ENCODE peak calls at places on chromosomes 2 and 18, in nine cellular contexts. One of them, this sample, is unnamed.

GRCh38 chr18:34870916-34871315 is 160.8 kb downstream of the DTNA start:
- DNase-seq in heart left ventricle: no peak
- DNase-seq in heart right ventricle: no peak
- DNase-seq in kidney epithelial cell: no peak
- DNase-seq in WERI-Rb-1: peak; percentile 16
- DNase-seq in tibial nerve: no peak
- DNase-seq in GM23338: no peak
- DNase-seq in upper lobe of right lung: no peak
- DNase-seq in transverse colon: no peak
- DNase-seq in this sample: no peak

GRCh38 chr2:39128919-39129391 is 8.1 kb upstream of the SOS1 start:
- DNase-seq in heart right ventricle: no peak
- DNase-seq in heart left ventricle: no peak
- DNase-seq in WERI-Rb-1: no peak
- DNase-seq in transverse colon: peak; percentile 42
- DNase-seq in kidney epithelial cell: no peak
- DNase-seq in upper lobe of right lung: no peak
- DNase-seq in GM23338: no peak
- DNase-seq in tibial nerve: no peak
- DNase-seq in this sample: no peak

GRCh38 chr2:235088608-235089020 is 136.8 kb downstream of the SH3BP4 start:
- DNase-seq in tibial nerve: no peak
- DNase-seq in WERI-Rb-1: no peak
- DNase-seq in transverse colon: no peak
- DNase-seq in kidney epithelial cell: no peak
- DNase-seq in heart right ventricle: no peak
- DNase-seq in heart left ventricle: no peak
- DNase-seq in GM23338: no peak
- DNase-seq in upper lobe of right lung: no peak
- DNase-seq in this sample: no peak

GRCh38 chr2:199273043-199273647 is 184.6 kb downstream of the SATB2 start:
- DNase-seq in kidney epithelial cell: no peak
- DNase-seq in GM23338: no peak
- DNase-seq in tibial nerve: no peak
- DNase-seq in WERI-Rb-1: no peak
- DNase-seq in heart left ventricle: no peak
- DNase-seq in transverse colon: no peak
- DNase-seq in heart right ventricle: no peak
- DNase-seq in upper lobe of right lung: no peak
- DNase-seq in this sample: no peak

GRCh38 chr18:67211646-67212045 is 304.9 kb downstream of the DSEL start:
- DNase-seq in heart left ventricle: no peak
- DNase-seq in transverse colon: no peak
- DNase-seq in kidney epithelial cell: no peak
- DNase-seq in heart right ventricle: no peak
- DNase-seq in upper lobe of right lung: no peak
- DNase-seq in GM23338: no peak
- DNase-seq in WERI-Rb-1: no peak
- DNase-seq in tibial nerve: no peak
- DNase-seq in this sample: no peak

GRCh38 chr2:215522237-215522636 is 86.4 kb upstream of the FN1 start:
- DNase-seq in heart left ventricle: no peak
- DNase-seq in heart right ventricle: no peak
- DNase-seq in transverse colon: no peak
- DNase-seq in tibial nerve: no peak
- DNase-seq in WERI-Rb-1: no peak
- DNase-seq in upper lobe of right lung: no peak
- DNase-seq in kidney epithelial cell: no peak
- DNase-seq in GM23338: no peak
- DNase-seq in this sample: no peak

GRCh38 chr2:97770450-97770849 is 57.1 kb downstream of the ZAP70 start:
- DNase-seq in GM23338: peak; percentile 75
- DNase-seq in heart right ventricle: no peak
- DNase-seq in tibial nerve: no peak
- DNase-seq in heart left ventricle: no peak
- DNase-seq in WERI-Rb-1: no peak
- DNase-seq in transverse colon: no peak
- DNase-seq in upper lobe of right lung: no peak
- DNase-seq in kidney epithelial cell: no peak
- DNase-seq in this sample: no peak

GRCh38 chr2:98436734-98437133 is 7.9 kb upstream of the INPP4A start:
- DNase-seq in upper lobe of right lung: no peak
- DNase-seq in WERI-Rb-1: no peak
- DNase-seq in kidney epithelial cell: no peak
- DNase-seq in GM23338: peak; percentile 70
- DNase-seq in heart left ventricle: no peak
- DNase-seq in tibial nerve: no peak
- DNase-seq in transverse colon: no peak
- DNase-seq in heart right ventricle: peak; percentile 65
- DNase-seq in this sample: no peak

GRCh38 chr2:10490806-10491291 is 42.7 kb upstream of the ODC1 start:
- DNase-seq in transverse colon: peak; percentile 75
- DNase-seq in tibial nerve: no peak
- DNase-seq in kidney epithelial cell: no peak
- DNase-seq in upper lobe of right lung: no peak
- DNase-seq in GM23338: no peak
- DNase-seq in heart left ventricle: no peak
- DNase-seq in heart right ventricle: no peak
- DNase-seq in WERI-Rb-1: no peak
- DNase-seq in this sample: no peak

GRCh38 chr2:32061973-32062861 is 1.1 kb upstream of the SPAST start:
- DNase-seq in WERI-Rb-1: peak; percentile 18
- DNase-seq in heart left ventricle: no peak
- DNase-seq in transverse colon: peak; percentile 39
- DNase-seq in heart right ventricle: peak; percentile 74
- DNase-seq in upper lobe of right lung: no peak
- DNase-seq in GM23338: peak; percentile 76
- DNase-seq in kidney epithelial cell: no peak
- DNase-seq in tibial nerve: peak; percentile 25
- DNase-seq in this sample: peak; percentile 41

GRCh38 chr18:26532367-26533340 is 15.7 kb downstream of the KCTD1 start:
- DNase-seq in heart left ventricle: no peak
- DNase-seq in WERI-Rb-1: no peak
- DNase-seq in GM23338: peak; percentile 44
- DNase-seq in kidney epithelial cell: no peak
- DNase-seq in heart right ventricle: no peak
- DNase-seq in upper lobe of right lung: no peak
- DNase-seq in tibial nerve: no peak
- DNase-seq in transverse colon: no peak
- DNase-seq in this sample: no peak

GRCh38 chr2:3547915-3548314 is 10.2 kb downstream of the RNASEH1 start:
- DNase-seq in transverse colon: no peak
- DNase-seq in GM23338: no peak
- DNase-seq in tibial nerve: no peak
- DNase-seq in kidney epithelial cell: no peak
- DNase-seq in upper lobe of right lung: no peak
- DNase-seq in WERI-Rb-1: no peak
- DNase-seq in heart right ventricle: no peak
- DNase-seq in heart left ventricle: no peak
- DNase-seq in this sample: no peak

GRCh38 chr2:42223067-42223636 is 54.0 kb downstream of the EML4 start:
- DNase-seq in WERI-Rb-1: no peak
- DNase-seq in GM23338: no peak
- DNase-seq in tibial nerve: no peak
- DNase-seq in kidney epithelial cell: no peak
- DNase-seq in heart left ventricle: no peak
- DNase-seq in heart right ventricle: no peak
- DNase-seq in upper lobe of right lung: no peak
- DNase-seq in transverse colon: no peak
- DNase-seq in this sample: no peak

GRCh38 chr2:55862673-55863390 is 60.8 kb downstream of the EFEMP1 start:
- DNase-seq in tibial nerve: peak; percentile 21
- DNase-seq in kidney epithelial cell: peak; percentile 99
- DNase-seq in GM23338: no peak
- DNase-seq in heart left ventricle: no peak
- DNase-seq in WERI-Rb-1: no peak
- DNase-seq in transverse colon: no peak
- DNase-seq in heart right ventricle: peak; percentile 28
- DNase-seq in upper lobe of right lung: no peak
- DNase-seq in this sample: peak; percentile 56

GRCh38 chr2:178436662-178437061 is 14.3 kb downstream of the PRKRA start:
- DNase-seq in GM23338: no peak
- DNase-seq in upper lobe of right lung: no peak
- DNase-seq in transverse colon: no peak
- DNase-seq in heart left ventricle: no peak
- DNase-seq in kidney epithelial cell: no peak
- DNase-seq in tibial nerve: no peak
- DNase-seq in WERI-Rb-1: no peak
- DNase-seq in heart right ventricle: no peak
- DNase-seq in this sample: no peak
- H3K36me3 ChIP-seq in GM23338: peaks cover 61% of the 10 kb centered on the region
- H3K36me3 ChIP-seq in upper lobe of right lung: peaks cover 98% of the 10 kb centered on the region
- H3K36me3 ChIP-seq in transverse colon: peaks cover 74% of the 10 kb centered on the region
- H3K36me3 ChIP-seq in heart left ventricle: peaks cover 99% of the 10 kb centered on the region
- H3K36me3 ChIP-seq in kidney epithelial cell: peaks cover 3% of the 10 kb centered on the region
- H3K36me3 ChIP-seq in tibial nerve: peaks cover 10% of the 10 kb centered on the region
- H3K36me3 ChIP-seq in WERI-Rb-1: peaks cover 93% of the 10 kb centered on the region
- H3K36me3 ChIP-seq in heart right ventricle: peaks cover 97% of the 10 kb centered on the region
- H3K36me3 ChIP-seq in this sample: no peaks in the 10 kb centered on the region

GRCh38 chr2:71455011-71455740 is 1.8 kb downstream of the DYSF start:
- DNase-seq in upper lobe of right lung: no peak
- DNase-seq in heart right ventricle: no peak
- DNase-seq in WERI-Rb-1: no peak
- DNase-seq in transverse colon: no peak
- DNase-seq in kidney epithelial cell: no peak
- DNase-seq in heart left ventricle: no peak
- DNase-seq in GM23338: peak; percentile 46
- DNase-seq in tibial nerve: no peak
- DNase-seq in this sample: no peak

GRCh38 chr2:71454221-71455010 is 1.1 kb downstream of the DYSF start:
- DNase-seq in WERI-Rb-1: no peak
- DNase-seq in upper lobe of right lung: no peak
- DNase-seq in kidney epithelial cell: no peak
- DNase-seq in heart left ventricle: peak; percentile 78
- DNase-seq in GM23338: peak; percentile 73
- DNase-seq in heart right ventricle: peak; percentile 73
- DNase-seq in tibial nerve: no peak
- DNase-seq in transverse colon: no peak
- DNase-seq in this sample: no peak

GRCh38 chr2:71453404-71454220 is at the start of gene DYSF:
- DNase-seq in heart right ventricle: peak; percentile 74
- DNase-seq in heart left ventricle: peak; percentile 87
- DNase-seq in upper lobe of right lung: peak; percentile 77
- DNase-seq in tibial nerve: no peak
- DNase-seq in kidney epithelial cell: no peak
- DNase-seq in GM23338: peak; percentile 85
- DNase-seq in transverse colon: peak; percentile 20
- DNase-seq in WERI-Rb-1: no peak
- DNase-seq in this sample: no peak

GRCh38 chr2:71451695-71452094 is 1.7 kb upstream of the DYSF start:
- DNase-seq in GM23338: no peak
- DNase-seq in transverse colon: no peak
- DNase-seq in tibial nerve: no peak
- DNase-seq in heart left ventricle: no peak
- DNase-seq in kidney epithelial cell: no peak
- DNase-seq in heart right ventricle: no peak
- DNase-seq in WERI-Rb-1: no peak
- DNase-seq in upper lobe of right lung: no peak
- DNase-seq in this sample: no peak

DNA sequence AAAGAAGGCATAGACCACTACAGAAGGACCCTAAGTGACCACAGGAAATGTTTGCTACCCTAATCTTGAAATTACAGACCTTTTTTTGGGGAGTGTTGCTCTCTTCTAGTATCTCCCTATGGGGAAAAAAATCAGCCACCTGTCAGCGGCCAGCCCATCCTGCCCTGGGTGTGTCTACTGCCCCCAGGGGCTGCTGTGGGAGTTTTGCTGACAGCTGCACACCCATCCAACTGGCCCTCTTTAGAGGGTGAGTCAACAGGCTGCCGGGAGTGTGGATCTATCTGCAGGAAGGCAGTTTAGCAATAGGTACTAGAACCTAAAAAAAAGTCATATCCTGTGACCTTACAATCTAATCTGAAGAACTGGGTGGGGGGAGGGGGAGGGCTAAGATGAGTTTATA is 796 bp upstream of the DYSF start:
- DNase-seq in tibial nerve: no peak
- DNase-seq in GM23338: peak; percentile 62
- DNase-seq in heart left ventricle: no peak
- DNase-seq in kidney epithelial cell: peak; percentile 35
- DNase-seq in heart right ventricle: peak; percentile 60
- DNase-seq in WERI-Rb-1: peak; percentile 72
- DNase-seq in upper lobe of right lung: no peak
- DNase-seq in transverse colon: no peak
- DNase-seq in this sample: no peak
- TF ChIP-seq CTCF in tibial nerve: no peak
- TF ChIP-seq CTCF in GM23338: peak; percentile 33
- TF ChIP-seq CTCF in heart left ventricle: peak; percentile 17
- TF ChIP-seq CTCF in kidney epithelial cell: peak; percentile 30
- TF ChIP-seq CTCF in heart right ventricle: peak; percentile 36
- TF ChIP-seq CTCF in WERI-Rb-1: peak; percentile 67
- TF ChIP-seq CTCF in upper lobe of right lung: peak; percentile 4
- TF ChIP-seq CTCF in transverse colon: no peak
- TF ChIP-seq CTCF in this sample: no peak

DNA sequence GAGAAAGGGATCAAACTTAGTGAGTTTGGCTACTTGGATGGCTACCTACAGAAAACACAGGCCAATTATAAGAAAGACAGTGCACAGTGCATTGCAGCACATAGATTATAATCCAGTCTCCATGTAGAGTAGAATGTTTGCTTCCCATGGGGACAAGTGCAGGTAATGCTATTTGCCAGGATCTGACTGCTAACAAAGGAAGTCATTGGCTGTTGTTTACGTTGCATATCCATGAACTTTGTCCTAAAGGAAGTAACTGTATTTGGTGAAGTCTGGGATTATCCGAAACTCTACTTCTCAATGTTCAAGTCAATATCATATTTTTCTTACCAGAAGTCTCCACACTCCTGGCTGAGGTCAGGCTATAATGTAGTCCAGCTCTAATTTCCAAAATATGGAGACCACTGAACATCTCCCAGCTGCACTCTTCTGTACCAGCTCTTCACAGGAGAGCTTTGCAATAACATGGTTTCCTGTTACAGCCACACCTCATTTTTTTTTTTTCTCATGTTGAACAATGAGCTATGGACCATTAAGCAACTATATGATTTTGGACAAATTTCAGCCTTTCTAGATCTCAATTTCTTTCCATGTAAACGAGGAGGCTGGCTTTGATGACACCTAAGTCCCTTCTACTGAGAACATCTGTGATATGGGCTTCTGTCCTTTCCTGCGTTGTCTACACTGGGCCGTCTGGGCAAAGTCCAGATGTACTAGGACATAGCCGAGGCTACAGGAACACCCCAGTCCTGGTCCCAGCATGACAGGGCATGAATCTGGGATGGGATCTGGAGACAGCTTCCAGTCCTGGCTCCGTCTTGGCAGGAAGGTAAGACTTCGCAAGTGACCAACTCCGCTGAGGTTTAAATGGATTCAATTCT is 154.8 kb downstream of the LAMA1 start:
- DNase-seq in heart right ventricle: no peak
- DNase-seq in WERI-Rb-1: no peak
- DNase-seq in GM23338: no peak
- DNase-seq in heart left ventricle: no peak
- DNase-seq in transverse colon: no peak
- DNase-seq in tibial nerve: no peak
- DNase-seq in upper lobe of right lung: no peak
- DNase-seq in kidney epithelial cell: no peak
- DNase-seq in this sample: no peak
- H3K36me3 ChIP-seq in heart right ventricle: no peaks in the 10 kb centered on the region
- H3K36me3 ChIP-seq in WERI-Rb-1: no peaks in the 10 kb centered on the region
- H3K36me3 ChIP-seq in GM23338: peaks cover 30% of the 10 kb centered on the region
- H3K36me3 ChIP-seq in heart left ventricle: no peaks in the 10 kb centered on the region
- H3K36me3 ChIP-seq in transverse colon: no peaks in the 10 kb centered on the region
- H3K36me3 ChIP-seq in tibial nerve: no peaks in the 10 kb centered on the region
- H3K36me3 ChIP-seq in upper lobe of right lung: no peaks in the 10 kb centered on the region
- H3K36me3 ChIP-seq in kidney epithelial cell: peaks cover 1% of the 10 kb centered on the region
- H3K36me3 ChIP-seq in this sample: no peaks in the 10 kb centered on the region

GRCh38 chr2:12606472-12607000 is 110.2 kb upstream of the TRIB2 start:
- DNase-seq in transverse colon: no peak
- DNase-seq in heart left ventricle: no peak
- DNase-seq in WERI-Rb-1: no peak
- DNase-seq in GM23338: no peak
- DNase-seq in upper lobe of right lung: no peak
- DNase-seq in heart right ventricle: no peak
- DNase-seq in kidney epithelial cell: no peak
- DNase-seq in tibial nerve: no peak
- DNase-seq in this sample: peak; percentile 17
- TF ChIP-seq CTCF in transverse colon: no peak
- TF ChIP-seq CTCF in heart left ventricle: peak; percentile 20
- TF ChIP-seq CTCF in WERI-Rb-1: peak; percentile 35
- TF ChIP-seq CTCF in GM23338: peak; percentile 12
- TF ChIP-seq CTCF in upper lobe of right lung: no peak
- TF ChIP-seq CTCF in heart right ventricle: peak; percentile 32
- TF ChIP-seq CTCF in kidney epithelial cell: peak; percentile 40
- TF ChIP-seq CTCF in tibial nerve: no peak
- TF ChIP-seq CTCF in this sample: no peak